ENCODE peak calls at places on chromosomes 16 and 17, in seven cellular contexts. G is mucosa of descending colon, Z is left ventricle myocardium inferior, J is astrocyte of the cerebellum, A is fibroblast of mammary gland, E is testis, N is HepG2. P is an unnamed sample.

GRCh38 chr16:87924937-87925670 is 11.2 kb downstream of the CA5A start:
- DNase-seq in E (no peak), N (no peak), Z (peak), G (no peak), J (no peak), A (no peak), P (no peak)

GRCh38 chr17:28282596-28282995 is 36.4 kb upstream of the TMEM97 start:
- DNase-seq in A (peak), G (no peak), E (no peak), J (peak), Z (no peak), N (no peak), P (no peak)

GRCh38 chr17:1762906-1763829 is 1.3 kb downstream of the SERPINF1 start:
- DNase-seq in J (peak), E (peak), G (no peak), Z (peak), A (peak), N (peak), P (no peak)

GRCh38 chr17:82587234-82588086 is 60.8 kb downstream of the WDR45B start:
- DNase-seq in Z (no peak), E (no peak), N (no peak), A (no peak), J (no peak), G (no peak), P (no peak)

GRCh38 chr16:15489016-15489415 is 54.6 kb downstream of the BMERB1 start:
- DNase-seq in J (no peak), G (no peak), N (no peak), Z (no peak), E (no peak), A (no peak), P (no peak)

GRCh38 chr17:62708587-62708986 is 81.1 kb downstream of the MRC2 start:
- DNase-seq in A (peak), E (no peak), J (no peak), N (no peak), Z (no peak), G (no peak), P (no peak)

GRCh38 chr16:27798241-27798640 is 248.3 kb downstream of the KATNIP start:
- DNase-seq in A (no peak), N (no peak), E (no peak), G (no peak), J (no peak), Z (no peak), P (no peak)

GRCh38 chr17:31533546-31534155 is 142.2 kb downstream of the RAB11FIP4 start:
- DNase-seq in J (no peak), A (peak), N (no peak), E (peak), G (no peak), Z (no peak), P (peak)

GRCh38 chr17:62713096-62713870 is 85.8 kb downstream of the MRC2 start:
- DNase-seq in G (no peak), E (peak), J (no peak), N (no peak), A (no peak), Z (no peak), P (no peak)

DNA sequence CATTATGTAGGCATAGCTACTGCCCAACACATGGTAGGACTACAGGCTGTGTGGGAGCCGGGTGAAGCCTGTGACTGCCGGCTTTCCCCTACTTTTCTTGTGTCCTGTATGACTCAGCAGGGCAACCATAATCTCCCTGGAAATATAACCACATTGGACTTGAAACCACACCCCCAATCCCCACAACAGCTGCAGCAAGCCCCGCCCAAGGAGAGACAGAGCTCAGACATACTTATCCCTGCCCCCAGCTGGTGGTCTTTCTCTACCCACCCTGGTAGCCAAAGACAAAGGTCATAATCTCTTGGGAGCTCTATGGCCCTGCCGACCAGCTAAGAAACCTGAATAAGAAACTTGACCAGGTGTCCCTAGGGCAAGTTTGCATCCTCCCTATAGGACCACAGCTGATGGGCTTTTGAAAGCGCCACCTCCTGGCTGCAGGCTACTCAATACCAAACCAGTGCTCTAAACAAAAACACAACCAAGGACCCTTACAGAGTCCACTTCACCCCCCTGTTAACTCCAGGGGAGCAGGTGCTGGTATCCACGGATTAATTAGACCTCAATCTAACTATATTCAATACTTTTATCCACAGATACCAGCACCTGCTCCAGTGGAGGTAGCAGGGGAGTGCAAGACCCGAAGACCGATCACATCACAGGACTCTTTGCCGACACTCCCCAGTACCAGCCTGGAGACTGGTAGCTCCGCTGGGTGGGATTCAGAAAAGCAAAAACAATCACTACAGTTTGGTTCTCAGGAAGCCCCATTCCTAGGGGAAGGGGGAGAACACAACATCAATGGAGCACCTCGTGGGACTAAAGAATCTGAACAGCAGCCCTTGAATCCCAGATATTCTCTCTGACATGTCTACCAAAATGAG is 91.2 kb downstream of the IRX5 start:
- DNase-seq in N (peak), E (no peak), A (peak), Z (no peak), J (peak), G (peak), P (peak)
- TF ChIP-seq CTCF in N (peak), E (no peak), A (no peak), Z (no peak), J (peak), G (no peak), P (no peak)

DNA sequence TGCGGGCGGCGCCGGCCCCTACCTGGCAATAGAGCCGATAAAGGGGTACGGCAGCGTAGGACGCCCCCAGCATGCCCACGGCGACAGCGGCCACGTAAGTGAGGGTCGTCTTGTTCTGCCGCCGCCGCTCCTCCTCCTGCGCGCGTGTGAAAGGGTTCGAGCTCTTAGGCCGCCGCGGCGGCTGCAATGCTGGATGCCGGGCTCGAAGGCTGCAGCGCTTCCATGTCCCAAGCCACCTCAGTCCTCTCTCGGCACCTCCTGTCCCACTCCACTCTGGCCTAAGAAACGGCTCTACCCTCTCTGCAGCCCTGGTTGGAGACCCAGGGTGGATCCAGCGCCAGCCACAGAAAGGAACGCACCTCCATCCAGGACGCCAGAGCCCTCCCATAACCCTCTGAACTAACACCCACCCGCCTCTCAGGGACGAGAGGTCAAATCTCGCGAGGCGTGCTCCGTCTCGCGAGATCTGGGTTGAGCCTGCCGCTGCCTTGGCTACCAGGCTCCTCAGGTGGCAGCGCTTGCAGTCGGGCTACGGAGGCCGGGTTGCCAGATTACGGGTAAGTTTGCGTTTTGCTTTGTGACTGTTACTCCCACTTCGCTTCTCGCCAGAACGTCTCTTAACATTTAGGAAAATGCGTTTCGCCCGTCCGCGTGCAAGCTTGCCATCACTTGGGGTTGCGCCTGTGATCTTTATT is at the start of the genes COX11 and STXBP4:
- DNase-seq in A (peak), G (peak), J (peak), N (peak), Z (peak), E (peak), P (peak)
- TF ChIP-seq CTCF in A (no peak), G (no peak), J (peak), N (peak), Z (peak), E (no peak), P (no peak)

GRCh38 chr16:4290236-4290830 is 17.5 kb upstream of the TFAP4 start:
- DNase-seq in N (peak), E (no peak), A (peak), G (no peak), Z (no peak), J (no peak), P (no peak)
- TF ChIP-seq CTCF in N (peak), E (no peak), A (no peak), G (no peak), Z (no peak), J (peak), P (no peak)

DNA sequence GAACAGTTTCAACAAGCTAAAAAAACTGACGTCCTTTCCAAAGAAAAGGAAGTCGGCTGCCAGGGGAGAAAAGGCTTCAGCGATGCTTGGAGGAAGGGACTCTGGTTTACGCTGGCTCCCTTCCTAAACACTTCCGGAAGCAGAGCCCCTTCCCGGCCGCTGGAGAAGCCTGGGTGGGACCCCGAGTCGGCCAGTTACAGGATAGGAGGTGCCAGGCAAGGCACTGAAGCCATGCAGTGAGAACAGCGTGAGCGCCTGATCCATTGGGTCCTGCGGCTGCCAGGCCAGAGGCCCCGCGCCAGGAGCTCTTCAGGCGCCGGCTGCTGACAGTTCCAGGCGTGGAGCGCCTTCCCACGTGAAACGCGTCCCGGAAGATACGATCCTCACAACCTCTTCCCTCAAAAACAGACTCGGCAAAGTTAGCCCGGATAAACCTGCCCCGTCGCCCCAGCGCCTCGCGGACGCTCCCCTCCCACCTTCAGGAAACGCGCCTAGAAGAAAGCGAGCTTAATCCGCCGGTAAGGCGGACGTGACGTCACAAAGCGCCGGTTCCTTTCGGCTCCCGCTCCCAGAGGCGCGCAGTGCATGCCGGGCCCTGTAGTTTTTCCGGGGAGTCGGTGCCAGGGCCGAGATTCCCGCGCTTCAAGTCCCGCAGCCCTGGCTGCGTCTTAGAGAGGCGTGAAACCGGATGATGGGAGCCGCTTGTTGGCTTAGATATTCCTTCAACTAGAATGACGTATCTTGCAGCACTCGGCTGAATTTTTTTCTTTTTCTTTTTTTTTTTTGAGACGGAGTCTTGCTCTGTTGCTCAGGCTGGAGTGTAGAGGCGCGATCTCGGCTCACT is at the start of gene ADAT1:
- DNase-seq in G (peak), A (peak), Z (peak), E (peak), J (peak), N (peak), P (peak)
- TF ChIP-seq CTCF in G (no peak), A (no peak), Z (no peak), E (no peak), J (no peak), N (peak), P (no peak)

GRCh38 chr17:34163681-34164080 is 91.4 kb upstream of the CCL2 start:
- DNase-seq in E (peak), Z (no peak), J (no peak), G (no peak), A (peak), N (peak), P (peak)
- TF ChIP-seq CTCF in E (peak), Z (peak), J (peak), G (no peak), A (peak), N (peak), P (peak)